ENCODE peak calls at places on chromosomes 13 and 19, in seven cellular contexts. T, N, J, G, F, O and L are unnamed samples.

GRCh38 chr19:45186509-45187334 is 8.1 kb downstream of the BLOC1S3 start:
- DNase-seq in F (no peak), J (no peak), T (no peak), O (no peak), N (no peak), G (no peak), L (no peak)

GRCh38 chr19:16327911-16328823 is 3.5 kb downstream of the KLF2 start:
- DNase-seq in N (peak; percentile 56), J (peak; percentile 66), O (peak; percentile 91), G (peak; percentile 94), T (no peak), F (peak; percentile 65), L (peak; percentile 66)

GRCh38 chr13:94112731-94113130 is 366.8 kb downstream of the DCT start:
- DNase-seq in N (no peak), J (no peak), G (no peak), F (no peak), O (no peak), T (no peak), L (no peak)

GRCh38 chr13:74758188-74758587 is 624.0 kb upstream of the KLF12 start:
- DNase-seq in G (no peak), T (peak; percentile 66), O (no peak), N (no peak), J (no peak), F (no peak), L (no peak)

GRCh38 chr13:104385409-104385808 is 1319.2 kb upstream of the SLC10A2 start:
- DNase-seq in T (no peak), G (peak; percentile 44), O (no peak), J (no peak), F (no peak), N (no peak), L (no peak)

GRCh38 chr13:19864018-19864338 is 529 bp upstream of the ZMYM5 start:
- DNase-seq in T (no peak), F (peak; percentile 68), O (no peak), N (peak; percentile 82), G (peak; percentile 89), J (peak; percentile 31), L (no peak)

GRCh38 chr19:7673995-7674667 is 2.8 kb upstream of the MCEMP1 start:
- DNase-seq in F (peak; percentile 57), G (peak; percentile 60), J (peak; percentile 41), T (peak; percentile 71), O (peak; percentile 83), N (peak; percentile 64), L (no peak)

GRCh38 chr13:114115191-114115671 is 17.2 kb downstream of the RASA3 start:
- DNase-seq in N (no peak), G (peak; percentile 80), O (no peak), F (peak; percentile 52), J (no peak), T (no peak), L (peak; percentile 31)

GRCh38 chr13:31431722-31432137 is 232.0 kb downstream of the B3GLCT start:
- DNase-seq in O (peak; percentile 41), F (peak; percentile 68), G (peak; percentile 65), T (peak; percentile 67), J (no peak), N (peak; percentile 22), L (peak; percentile 56)

GRCh38 chr19:55132453-55133129 is 15.2 kb upstream of the PPP1R12C start:
- DNase-seq in O (no peak), N (no peak), T (no peak), F (no peak), G (no peak), J (no peak), L (no peak)

GRCh38 chr19:5250127-5250659 is 90.4 kb downstream of the PTPRS start:
- DNase-seq in J (no peak), N (peak; percentile 77), T (no peak), O (no peak), F (no peak), G (no peak), L (no peak)

GRCh38 chr13:73708393-73708985 is 425.7 kb downstream of the KLF12 start:
- DNase-seq in F (peak; percentile 66), T (peak; percentile 76), J (peak; percentile 18), N (no peak), O (peak; percentile 35), G (peak; percentile 85), L (no peak)

GRCh38 chr13:50914301-50914700 is 4.7 kb downstream of the RNASEH2B start:
- DNase-seq in T (no peak), J (no peak), G (no peak), O (no peak), F (no peak), N (no peak), L (no peak)

GRCh38 chr19:32165176-32165575 is 180.2 kb upstream of the ZNF507 start:
- DNase-seq in F (no peak), J (no peak), T (no peak), G (no peak), N (no peak), O (no peak), L (no peak)

GRCh38 chr13:23212621-23213020 is 31.8 kb downstream of the SGCG start:
- DNase-seq in F (no peak), G (no peak), T (no peak), J (no peak), O (no peak), N (no peak), L (no peak)

GRCh38 chr13:114151565-114152284 is 19.3 kb upstream of the RASA3 start:
- DNase-seq in F (peak; percentile 72), G (peak; percentile 40), N (no peak), T (no peak), J (no peak), O (no peak), L (no peak)

GRCh38 chr13:51845574-51846318 is 769 bp upstream of the TMEM272 start:
- DNase-seq in G (no peak), J (no peak), N (no peak), T (no peak), O (no peak), F (no peak), L (no peak)

GRCh38 chr13:113122571-113123225 is at the start of gene F10:
- DNase-seq in G (peak; percentile 78), J (peak; percentile 68), T (peak; percentile 72), N (peak; percentile 62), O (peak; percentile 56), F (no peak), L (no peak)

GRCh38 chr13:51148952-51149573 is 38.0 kb upstream of the C13orf42 start:
- DNase-seq in G (peak; percentile 81), J (peak; percentile 20), T (peak; percentile 82), F (peak; percentile 22), O (no peak), N (no peak), L (no peak)

GRCh38 chr13:43546260-43546659 is 240.5 kb downstream of the ENOX1 start:
- DNase-seq in F (no peak), J (no peak), O (peak; percentile 17), N (peak; percentile 65), T (peak; percentile 5), G (peak; percentile 66), L (no peak)

GRCh38 chr19:29484876-29485275 is 40.9 kb upstream of the VSTM2B start:
- DNase-seq in G (no peak), N (no peak), F (no peak), J (no peak), O (peak; percentile 3), T (no peak), L (no peak)
- TF ChIP-seq CTCF in G (no peak), N (no peak), F (no peak), J (no peak), O (no peak), T (no peak), L (no peak)

GRCh38 chr13:48456546-48456945 is 43.6 kb upstream of the LPAR6 start:
- DNase-seq in T (no peak), J (no peak), N (no peak), F (no peak), O (no peak), G (no peak), L (no peak)

GRCh38 chr13:48457578-48458242 is 44.8 kb upstream of the LPAR6 start:
- DNase-seq in O (no peak), G (no peak), J (no peak), F (no peak), N (peak; percentile 10), T (no peak), L (no peak)
- TF ChIP-seq CTCF in O (no peak), G (no peak), J (no peak), F (no peak), N (no peak), T (no peak), L (no peak)

DNA sequence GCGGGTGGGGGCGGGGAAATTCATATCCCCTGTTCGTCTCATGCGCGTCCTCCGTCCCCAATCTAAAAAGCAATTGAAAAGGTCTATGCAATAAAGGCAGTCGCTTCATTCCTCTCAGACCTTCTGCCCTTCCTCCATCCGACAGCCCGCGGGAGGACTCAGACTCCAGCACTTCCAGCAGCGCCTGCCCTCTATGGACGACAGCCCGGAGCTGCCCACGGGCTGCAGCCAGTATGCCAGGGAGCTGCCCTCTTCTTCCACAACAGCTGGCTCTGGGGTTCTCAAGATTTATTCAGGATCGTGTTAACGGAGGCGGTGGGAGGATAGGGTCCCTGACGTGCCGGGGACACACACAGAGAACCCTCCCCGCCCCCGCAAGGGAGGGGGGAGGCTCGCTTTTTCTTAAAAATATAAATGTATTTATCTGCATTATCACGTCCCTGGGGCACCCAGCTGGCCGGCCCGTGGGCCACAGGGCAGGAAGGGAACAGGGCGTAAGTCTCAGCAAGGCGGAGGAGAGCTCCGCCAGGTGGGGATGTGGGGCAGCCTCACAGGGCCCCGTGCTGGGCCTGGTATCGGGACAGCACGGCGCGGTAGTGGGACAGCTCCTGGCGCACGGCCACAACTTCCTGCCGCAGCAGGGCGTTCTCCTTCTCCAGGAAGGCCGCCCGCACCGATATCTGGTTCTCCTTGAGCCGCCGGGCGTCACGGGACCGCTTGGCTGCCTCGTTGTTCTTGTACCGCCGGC is 6.7 kb downstream of the DBP start:
- DNase-seq in J (no peak), G (peak; percentile 87), F (no peak), T (peak; percentile 80), O (no peak), N (peak; percentile 88), L (no peak)
- TF ChIP-seq CTCF in J (no peak), G (peak; percentile 10), F (no peak), T (peak; percentile 33), O (no peak), N (peak; percentile 50), L (no peak)

GRCh38 chr19:14395710-14396338 is 14.6 kb downstream of the ADGRE5 start:
- DNase-seq in G (no peak), J (no peak), N (no peak), T (no peak), F (no peak), O (no peak), L (no peak)

GRCh38 chr19:14401468-14401867 is 17.7 kb downstream of the DDX39A start:
- DNase-seq in O (no peak), F (no peak), T (no peak), G (no peak), J (no peak), N (no peak), L (no peak)

GRCh38 chr19:14394167-14394566 is 12.9 kb downstream of the ADGRE5 start:
- DNase-seq in O (no peak), T (no peak), J (no peak), N (no peak), G (no peak), F (no peak), L (no peak)

GRCh38 chr19:14400913-14401312 is 18.2 kb downstream of the DDX39A start:
- DNase-seq in G (no peak), N (no peak), J (no peak), O (no peak), T (no peak), F (no peak), L (no peak)

DNA sequence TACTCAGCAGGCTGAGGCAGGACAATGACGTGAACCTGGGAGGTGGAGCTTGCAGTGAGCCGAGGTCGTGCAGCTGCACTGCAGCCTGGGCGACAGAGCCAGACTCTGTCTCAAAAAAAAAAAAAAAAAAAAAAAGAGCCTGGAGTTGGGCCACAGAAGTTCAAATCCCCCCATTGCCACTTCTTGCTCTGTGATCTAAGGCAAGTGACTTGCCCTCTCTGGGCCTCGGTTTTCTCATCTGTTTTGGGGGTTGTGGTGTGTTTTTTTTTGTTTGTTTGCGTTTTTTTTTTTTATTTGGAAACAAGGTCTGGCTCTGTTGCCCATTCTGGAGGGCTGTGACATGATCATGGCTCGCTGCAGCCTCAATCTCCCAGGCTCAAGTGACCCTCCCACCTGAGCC is 17.3 kb downstream of the ADGRE5 start:
- DNase-seq in N (no peak), F (no peak), T (no peak), O (no peak), G (no peak), J (no peak), L (no peak)
- TF ChIP-seq CTCF in N (no peak), F (no peak), T (no peak), O (no peak), G (no peak), J (no peak), L (no peak)